ENCODE peak calls at places on chromosomes 7 and 10, in eight cellular contexts. L is HT1080; R is RWPE1; B is posterior cingulate gyrus; P is NCI-H2171; D is stomach; T is activated CD8-positive, alpha-beta memory T cell treated with anti-CD3 and anti-CD28 coated beads, Interleukin-2, amount 50 U/mL, for 48 hours; Y is GM23248. G is an unnamed sample.

GRCh38 chr10:121062040-121062574 is 210.9 kb downstream of the WDR11 start:
- DNase-seq in P (no peak), B (no peak), D (no peak), R (no peak), T (no peak), Y (no peak), L (peak; percentile 61), G (no peak)

GRCh38 chr10:63114031-63114814 is 18.9 kb upstream of the NRBF2 start:
- DNase-seq in P (no peak), B (no peak), T (no peak), L (peak; percentile 21), Y (peak; percentile 94), R (peak; percentile 68), D (peak; percentile 46), G (peak; percentile 77)

GRCh38 chr10:120018695-120019094 is 126.2 kb downstream of the SEC23IP start:
- DNase-seq in T (no peak), L (no peak), Y (no peak), D (no peak), R (no peak), P (no peak), B (no peak), G (no peak)

GRCh38 chr7:20318933-20319332 is 11.8 kb upstream of the ITGB8 start:
- DNase-seq in R (no peak), T (no peak), B (no peak), Y (no peak), D (no peak), L (no peak), P (no peak), G (no peak)

GRCh38 chr7:47669178-47669878 is 87.4 kb upstream of the TNS3 start:
- DNase-seq in D (peak; percentile 74), L (peak; percentile 90), R (peak; percentile 64), T (no peak), B (peak; percentile 15), Y (peak; percentile 96), P (no peak), G (peak; percentile 45)

GRCh38 chr7:112022128-112022527 is 184.1 kb downstream of the DOCK4 start:
- DNase-seq in Y (no peak), D (no peak), P (no peak), L (no peak), T (no peak), B (no peak), R (no peak), G (no peak)

GRCh38 chr10:43398939-43399871 is 9.8 kb downstream of the HNRNPF start:
- DNase-seq in P (no peak), L (no peak), B (no peak), T (no peak), D (no peak), Y (peak; percentile 74), R (no peak), G (no peak)

GRCh38 chr10:97882142-97883091 is 32.8 kb downstream of the GOLGA7B start:
- DNase-seq in T (no peak), Y (peak; percentile 95), R (peak; percentile 97), B (no peak), L (peak; percentile 98), P (no peak), D (peak; percentile 74), G (peak; percentile 49)

GRCh38 chr7:42197391-42197790 is 39.6 kb downstream of the GLI3 start:
- DNase-seq in T (no peak), P (no peak), B (no peak), L (no peak), Y (no peak), R (no peak), D (no peak), G (no peak)

GRCh38 chr10:103847909-103848468 is 7.4 kb downstream of the SH3PXD2A start:
- DNase-seq in Y (peak; percentile 34), L (peak; percentile 55), D (no peak), P (no peak), B (no peak), T (no peak), R (no peak), G (no peak)

GRCh38 chr10:60757422-60757895 is 20.8 kb upstream of the CDK1 start:
- DNase-seq in Y (no peak), R (no peak), T (no peak), P (peak; percentile 43), B (no peak), D (no peak), L (no peak), G (no peak)

GRCh38 chr10:72740526-72740925 is 48.6 kb downstream of the MCU start:
- DNase-seq in P (no peak), L (peak; percentile 56), Y (peak; percentile 45), B (no peak), R (peak; percentile 55), D (peak; percentile 60), T (no peak), G (no peak)

GRCh38 chr7:94179466-94179865 is 175.3 kb upstream of the BET1 start:
- DNase-seq in B (no peak), D (no peak), Y (peak; percentile 13), L (no peak), P (no peak), T (no peak), R (no peak), G (no peak)

GRCh38 chr7:7795203-7795602 is 76.8 kb upstream of the RPA3 start:
- DNase-seq in R (no peak), B (no peak), P (no peak), Y (no peak), T (no peak), L (no peak), D (no peak), G (no peak)

GRCh38 chr10:83373659-83374058 is 765.6 kb upstream of the GHITM start:
- DNase-seq in P (peak; percentile 50), T (no peak), D (no peak), R (no peak), B (peak; percentile 3), Y (peak; percentile 1), L (peak; percentile 55), G (no peak)

GRCh38 chr7:38323156-38323555 is 49.7 kb upstream of the TARP start:
- DNase-seq in B (no peak), R (no peak), T (no peak), L (no peak), P (no peak), Y (peak; percentile 74), D (no peak), G (no peak)

GRCh38 chr7:36777062-36777461 is 52.8 kb upstream of the AOAH start:
- DNase-seq in P (no peak), D (no peak), T (no peak), B (no peak), L (no peak), R (no peak), Y (no peak), G (no peak)

GRCh38 chr7:149444260-149444659 is 16.6 kb downstream of the ZNF777 start:
- DNase-seq in D (peak; percentile 24), L (no peak), B (no peak), T (no peak), R (no peak), Y (no peak), P (no peak), G (peak; percentile 18)

GRCh38 chr7:5702876-5703571 is 78.4 kb downstream of the RNF216 start:
- DNase-seq in P (no peak), L (peak; percentile 46), T (no peak), B (peak; percentile 82), D (no peak), Y (peak; percentile 65), R (peak; percentile 50), G (no peak)

GRCh38 chr7:142248-142955 is 50.0 kb upstream of the FAM20C start:
- DNase-seq in R (no peak), D (peak; percentile 96), P (no peak), L (no peak), T (no peak), Y (no peak), B (no peak), G (peak; percentile 41)

GRCh38 chr7:45653209-45653907 is 79.2 kb downstream of the ADCY1 start:
- DNase-seq in L (no peak), Y (no peak), R (no peak), B (no peak), T (no peak), D (peak; percentile 5), P (no peak), G (no peak)

GRCh38 chr7:494261-494687 is 25.4 kb downstream of the PDGFA start:
- DNase-seq in R (peak; percentile 73), T (no peak), P (no peak), B (no peak), L (no peak), D (no peak), Y (no peak), G (no peak)

GRCh38 chr10:1557081-1557480 is 180.2 kb downstream of the ADARB2 start:
- DNase-seq in L (no peak), P (no peak), R (no peak), B (no peak), D (no peak), Y (no peak), T (no peak), G (no peak)

GRCh38 chr10:89001024-89001423 is 10.4 kb downstream of the FAS start:
- DNase-seq in Y (peak; percentile 54), P (no peak), D (no peak), L (no peak), R (no peak), B (no peak), T (no peak), G (no peak)

GRCh38 chr7:80244206-80244956 is 109.8 kb downstream of the GNAI1 start:
- DNase-seq in T (no peak), D (no peak), P (no peak), R (no peak), Y (peak; percentile 46), L (no peak), B (no peak), G (no peak)

GRCh38 chr7:149459540-149460433 is 1.1 kb downstream of the ZNF777 start:
- DNase-seq in P (no peak), T (peak; percentile 65), B (no peak), D (no peak), R (peak; percentile 15), L (no peak), Y (peak; percentile 64), G (no peak)

GRCh38 chr10:46294641-46295230 is 7.9 kb downstream of the ANTXRL start:
- DNase-seq in D (peak; percentile 20), P (no peak), B (no peak), R (no peak), T (peak; percentile 38), Y (no peak), L (no peak), G (no peak)

GRCh38 chr10:129373718-129374117 is 93.3 kb upstream of the MGMT start:
- DNase-seq in B (no peak), R (no peak), D (no peak), L (no peak), Y (no peak), P (no peak), T (no peak), G (no peak)

GRCh38 chr7:27723086-27723485 is 16.9 kb upstream of the TAX1BP1 start:
- DNase-seq in D (peak; percentile 31), L (peak; percentile 48), P (peak; percentile 76), R (peak; percentile 38), B (peak; percentile 7), T (no peak), Y (peak; percentile 42), G (no peak)

GRCh38 chr10:131979336-131979735 is 2.4 kb downstream of the BNIP3 start:
- DNase-seq in L (no peak), Y (no peak), T (no peak), P (no peak), D (no peak), B (no peak), R (no peak), G (no peak)